ENCODE peak calls at places on chromosome 18, in eight cellular contexts. One of them, this sample, is unnamed.

GRCh38 chr18:47175283-47175894 is 775 bp downstream of the IER3IP1 start:
- DNase-seq in head of caudate nucleus: no peak
- DNase-seq in CD4-positive, alpha-beta memory T cell: no peak
- DNase-seq in KG1: no peak
- DNase-seq in left lung: no peak
- DNase-seq in activated CD4-positive, CD25-positive, alpha-beta regulatory T cell: no peak
- DNase-seq in HTR-8/SVneo: no peak
- DNase-seq in HCEC 1CT: no peak
- DNase-seq in this sample: no peak

GRCh38 chr18:51397347-51397962 is 200.0 kb upstream of the MEX3C start:
- DNase-seq in head of caudate nucleus: peak
- DNase-seq in CD4-positive, alpha-beta memory T cell: no peak
- DNase-seq in KG1: no peak
- DNase-seq in left lung: no peak
- DNase-seq in activated CD4-positive, CD25-positive, alpha-beta regulatory T cell: no peak
- DNase-seq in HTR-8/SVneo: no peak
- DNase-seq in HCEC 1CT: no peak
- DNase-seq in this sample: no peak

GRCh38 chr18:3794537-3795348 is 344.8 kb downstream of the TGIF1 start:
- DNase-seq in head of caudate nucleus: no peak
- DNase-seq in CD4-positive, alpha-beta memory T cell: no peak
- DNase-seq in KG1: no peak
- DNase-seq in left lung: no peak
- DNase-seq in activated CD4-positive, CD25-positive, alpha-beta regulatory T cell: no peak
- DNase-seq in HTR-8/SVneo: peak
- DNase-seq in HCEC 1CT: peak
- DNase-seq in this sample: no peak

GRCh38 chr18:35322486-35323258 is 21.5 kb downstream of the ZNF24 start:
- DNase-seq in head of caudate nucleus: no peak
- DNase-seq in CD4-positive, alpha-beta memory T cell: no peak
- DNase-seq in KG1: no peak
- DNase-seq in left lung: no peak
- DNase-seq in activated CD4-positive, CD25-positive, alpha-beta regulatory T cell: no peak
- DNase-seq in HTR-8/SVneo: no peak
- DNase-seq in HCEC 1CT: no peak
- DNase-seq in this sample: no peak

GRCh38 chr18:48159816-48160215 is 229.4 kb upstream of the SMAD2 start:
- DNase-seq in head of caudate nucleus: no peak
- DNase-seq in CD4-positive, alpha-beta memory T cell: no peak
- DNase-seq in KG1: no peak
- DNase-seq in left lung: no peak
- DNase-seq in activated CD4-positive, CD25-positive, alpha-beta regulatory T cell: no peak
- DNase-seq in HTR-8/SVneo: no peak
- DNase-seq in HCEC 1CT: no peak
- DNase-seq in this sample: no peak

GRCh38 chr18:73962251-73962650 is 185.4 kb downstream of the FBXO15 start:
- DNase-seq in head of caudate nucleus: no peak
- DNase-seq in CD4-positive, alpha-beta memory T cell: no peak
- DNase-seq in KG1: no peak
- DNase-seq in left lung: no peak
- DNase-seq in activated CD4-positive, CD25-positive, alpha-beta regulatory T cell: no peak
- DNase-seq in HTR-8/SVneo: no peak
- DNase-seq in HCEC 1CT: no peak
- DNase-seq in this sample: no peak

GRCh38 chr18:50207722-50208121 is 12.8 kb upstream of the MYO5B start:
- DNase-seq in head of caudate nucleus: no peak
- DNase-seq in CD4-positive, alpha-beta memory T cell: no peak
- DNase-seq in KG1: no peak
- DNase-seq in left lung: no peak
- DNase-seq in activated CD4-positive, CD25-positive, alpha-beta regulatory T cell: no peak
- DNase-seq in HTR-8/SVneo: no peak
- DNase-seq in HCEC 1CT: no peak
- DNase-seq in this sample: no peak

GRCh38 chr18:79245517-79246001 is 150.2 kb upstream of the NFATC1 start:
- DNase-seq in head of caudate nucleus: no peak
- DNase-seq in CD4-positive, alpha-beta memory T cell: peak
- DNase-seq in KG1: no peak
- DNase-seq in left lung: no peak
- DNase-seq in activated CD4-positive, CD25-positive, alpha-beta regulatory T cell: peak
- DNase-seq in HTR-8/SVneo: no peak
- DNase-seq in HCEC 1CT: no peak
- DNase-seq in this sample: peak

GRCh38 chr18:26864658-26865057 is 849 bp downstream of the AQP4 start:
- DNase-seq in head of caudate nucleus: no peak
- DNase-seq in CD4-positive, alpha-beta memory T cell: no peak
- DNase-seq in KG1: no peak
- DNase-seq in left lung: no peak
- DNase-seq in activated CD4-positive, CD25-positive, alpha-beta regulatory T cell: no peak
- DNase-seq in HTR-8/SVneo: no peak
- DNase-seq in HCEC 1CT: no peak
- DNase-seq in this sample: no peak

GRCh38 chr18:69580107-69580506 is 179.4 kb downstream of the DOK6 start:
- DNase-seq in head of caudate nucleus: no peak
- DNase-seq in CD4-positive, alpha-beta memory T cell: peak
- DNase-seq in KG1: no peak
- DNase-seq in left lung: no peak
- DNase-seq in activated CD4-positive, CD25-positive, alpha-beta regulatory T cell: no peak
- DNase-seq in HTR-8/SVneo: no peak
- DNase-seq in HCEC 1CT: no peak
- DNase-seq in this sample: no peak

GRCh38 chr18:13124411-13124810 is 94.1 kb upstream of the LDLRAD4 start:
- DNase-seq in head of caudate nucleus: peak
- DNase-seq in CD4-positive, alpha-beta memory T cell: no peak
- DNase-seq in KG1: no peak
- DNase-seq in left lung: no peak
- DNase-seq in activated CD4-positive, CD25-positive, alpha-beta regulatory T cell: no peak
- DNase-seq in HTR-8/SVneo: no peak
- DNase-seq in HCEC 1CT: no peak
- DNase-seq in this sample: no peak

GRCh38 chr18:13281406-13281805 is 62.8 kb downstream of the LDLRAD4 start:
- DNase-seq in head of caudate nucleus: no peak
- DNase-seq in CD4-positive, alpha-beta memory T cell: no peak
- DNase-seq in KG1: no peak
- DNase-seq in left lung: no peak
- DNase-seq in activated CD4-positive, CD25-positive, alpha-beta regulatory T cell: no peak
- DNase-seq in HTR-8/SVneo: no peak
- DNase-seq in HCEC 1CT: no peak
- DNase-seq in this sample: no peak

GRCh38 chr18:8930990-8931648 is 171.4 kb upstream of the NDUFV2 start:
- DNase-seq in head of caudate nucleus: no peak
- DNase-seq in CD4-positive, alpha-beta memory T cell: no peak
- DNase-seq in KG1: no peak
- DNase-seq in left lung: no peak
- DNase-seq in activated CD4-positive, CD25-positive, alpha-beta regulatory T cell: no peak
- DNase-seq in HTR-8/SVneo: no peak
- DNase-seq in HCEC 1CT: no peak
- DNase-seq in this sample: no peak

GRCh38 chr18:78571831-78572347 is 407.7 kb upstream of the SALL3 start:
- DNase-seq in head of caudate nucleus: no peak
- DNase-seq in CD4-positive, alpha-beta memory T cell: no peak
- DNase-seq in KG1: no peak
- DNase-seq in left lung: no peak
- DNase-seq in activated CD4-positive, CD25-positive, alpha-beta regulatory T cell: no peak
- DNase-seq in HTR-8/SVneo: no peak
- DNase-seq in HCEC 1CT: no peak
- DNase-seq in this sample: no peak

GRCh38 chr18:79531926-79532689 is 136.4 kb downstream of the NFATC1 start:
- DNase-seq in head of caudate nucleus: no peak
- DNase-seq in CD4-positive, alpha-beta memory T cell: no peak
- DNase-seq in KG1: no peak
- DNase-seq in left lung: peak
- DNase-seq in activated CD4-positive, CD25-positive, alpha-beta regulatory T cell: no peak
- DNase-seq in HTR-8/SVneo: no peak
- DNase-seq in HCEC 1CT: no peak
- DNase-seq in this sample: no peak

GRCh38 chr18:53534695-53535094 is 689.8 kb downstream of the MBD2 start:
- DNase-seq in head of caudate nucleus: peak
- DNase-seq in CD4-positive, alpha-beta memory T cell: no peak
- DNase-seq in KG1: no peak
- DNase-seq in left lung: no peak
- DNase-seq in activated CD4-positive, CD25-positive, alpha-beta regulatory T cell: no peak
- DNase-seq in HTR-8/SVneo: no peak
- DNase-seq in HCEC 1CT: no peak
- DNase-seq in this sample: no peak

GRCh38 chr18:21306368-21306767 is 64.3 kb downstream of the GREB1L start:
- DNase-seq in head of caudate nucleus: no peak
- DNase-seq in CD4-positive, alpha-beta memory T cell: no peak
- DNase-seq in KG1: no peak
- DNase-seq in left lung: no peak
- DNase-seq in activated CD4-positive, CD25-positive, alpha-beta regulatory T cell: no peak
- DNase-seq in HTR-8/SVneo: no peak
- DNase-seq in HCEC 1CT: no peak
- DNase-seq in this sample: no peak

GRCh38 chr18:12038082-12038660 is 55.5 kb upstream of the ANKRD62 start:
- DNase-seq in head of caudate nucleus: no peak
- DNase-seq in CD4-positive, alpha-beta memory T cell: no peak
- DNase-seq in KG1: no peak
- DNase-seq in left lung: no peak
- DNase-seq in activated CD4-positive, CD25-positive, alpha-beta regulatory T cell: no peak
- DNase-seq in HTR-8/SVneo: no peak
- DNase-seq in HCEC 1CT: no peak
- DNase-seq in this sample: no peak

GRCh38 chr18:9952633-9953416 is 39.0 kb downstream of the VAPA start:
- DNase-seq in head of caudate nucleus: no peak
- DNase-seq in CD4-positive, alpha-beta memory T cell: no peak
- DNase-seq in KG1: no peak
- DNase-seq in left lung: no peak
- DNase-seq in activated CD4-positive, CD25-positive, alpha-beta regulatory T cell: no peak
- DNase-seq in HTR-8/SVneo: no peak
- DNase-seq in HCEC 1CT: peak
- DNase-seq in this sample: no peak

GRCh38 chr18:47746615-47747014 is 183.8 kb downstream of the SMAD2 start:
- DNase-seq in head of caudate nucleus: no peak
- DNase-seq in CD4-positive, alpha-beta memory T cell: no peak
- DNase-seq in KG1: no peak
- DNase-seq in left lung: no peak
- DNase-seq in activated CD4-positive, CD25-positive, alpha-beta regulatory T cell: no peak
- DNase-seq in HTR-8/SVneo: no peak
- DNase-seq in HCEC 1CT: no peak
- DNase-seq in this sample: no peak

GRCh38 chr18:59520569-59520968 is 161.5 kb upstream of the LMAN1 start:
- DNase-seq in head of caudate nucleus: no peak
- DNase-seq in CD4-positive, alpha-beta memory T cell: no peak
- DNase-seq in KG1: no peak
- DNase-seq in left lung: no peak
- DNase-seq in activated CD4-positive, CD25-positive, alpha-beta regulatory T cell: no peak
- DNase-seq in HTR-8/SVneo: no peak
- DNase-seq in HCEC 1CT: no peak
- DNase-seq in this sample: no peak

GRCh38 chr18:23307567-23308295 is 145.4 kb upstream of the RIOK3 start:
- DNase-seq in head of caudate nucleus: no peak
- DNase-seq in CD4-positive, alpha-beta memory T cell: no peak
- DNase-seq in KG1: peak
- DNase-seq in left lung: no peak
- DNase-seq in activated CD4-positive, CD25-positive, alpha-beta regulatory T cell: no peak
- DNase-seq in HTR-8/SVneo: no peak
- DNase-seq in HCEC 1CT: peak
- DNase-seq in this sample: no peak

GRCh38 chr18:70368903-70369302 is 80.1 kb downstream of the SOCS6 start:
- DNase-seq in head of caudate nucleus: no peak
- DNase-seq in CD4-positive, alpha-beta memory T cell: no peak
- DNase-seq in KG1: no peak
- DNase-seq in left lung: no peak
- DNase-seq in activated CD4-positive, CD25-positive, alpha-beta regulatory T cell: no peak
- DNase-seq in HTR-8/SVneo: no peak
- DNase-seq in HCEC 1CT: peak
- DNase-seq in this sample: no peak

GRCh38 chr18:10995576-10995975 is 153.8 kb downstream of the PIEZO2 start:
- DNase-seq in head of caudate nucleus: no peak
- DNase-seq in CD4-positive, alpha-beta memory T cell: no peak
- DNase-seq in KG1: no peak
- DNase-seq in left lung: no peak
- DNase-seq in activated CD4-positive, CD25-positive, alpha-beta regulatory T cell: no peak
- DNase-seq in HTR-8/SVneo: no peak
- DNase-seq in HCEC 1CT: no peak
- DNase-seq in this sample: no peak

GRCh38 chr18:12934454-12935071 is 13.2 kb upstream of the SEH1L start:
- DNase-seq in head of caudate nucleus: peak
- DNase-seq in CD4-positive, alpha-beta memory T cell: peak
- DNase-seq in KG1: peak
- DNase-seq in left lung: peak
- DNase-seq in activated CD4-positive, CD25-positive, alpha-beta regulatory T cell: peak
- DNase-seq in HTR-8/SVneo: peak
- DNase-seq in HCEC 1CT: peak
- DNase-seq in this sample: peak

GRCh38 chr18:10182009-10182624 is 268.3 kb downstream of the VAPA start:
- DNase-seq in head of caudate nucleus: no peak
- DNase-seq in CD4-positive, alpha-beta memory T cell: no peak
- DNase-seq in KG1: no peak
- DNase-seq in left lung: no peak
- DNase-seq in activated CD4-positive, CD25-positive, alpha-beta regulatory T cell: no peak
- DNase-seq in HTR-8/SVneo: no peak
- DNase-seq in HCEC 1CT: no peak
- DNase-seq in this sample: no peak

GRCh38 chr18:46946656-46947282 is 29.4 kb downstream of the KATNAL2 start:
- DNase-seq in head of caudate nucleus: peak
- DNase-seq in CD4-positive, alpha-beta memory T cell: peak
- DNase-seq in KG1: no peak
- DNase-seq in left lung: peak
- DNase-seq in activated CD4-positive, CD25-positive, alpha-beta regulatory T cell: peak
- DNase-seq in HTR-8/SVneo: peak
- DNase-seq in HCEC 1CT: peak
- DNase-seq in this sample: no peak

GRCh38 chr18:26655614-26656400 is 107.5 kb upstream of the KCTD1 start:
- DNase-seq in head of caudate nucleus: peak
- DNase-seq in CD4-positive, alpha-beta memory T cell: no peak
- DNase-seq in KG1: no peak
- DNase-seq in left lung: peak
- DNase-seq in activated CD4-positive, CD25-positive, alpha-beta regulatory T cell: no peak
- DNase-seq in HTR-8/SVneo: peak
- DNase-seq in HCEC 1CT: peak
- DNase-seq in this sample: no peak

GRCh38 chr18:31046916-31047315 is 4.4 kb upstream of the DSC3 start:
- DNase-seq in head of caudate nucleus: no peak
- DNase-seq in CD4-positive, alpha-beta memory T cell: no peak
- DNase-seq in KG1: no peak
- DNase-seq in left lung: no peak
- DNase-seq in activated CD4-positive, CD25-positive, alpha-beta regulatory T cell: no peak
- DNase-seq in HTR-8/SVneo: no peak
- DNase-seq in HCEC 1CT: no peak
- DNase-seq in this sample: no peak

GRCh38 chr18:40066368-40066767 is 1888.7 kb upstream of the PIK3C3 start:
- DNase-seq in head of caudate nucleus: no peak
- DNase-seq in CD4-positive, alpha-beta memory T cell: no peak
- DNase-seq in KG1: no peak
- DNase-seq in left lung: no peak
- DNase-seq in activated CD4-positive, CD25-positive, alpha-beta regulatory T cell: no peak
- DNase-seq in HTR-8/SVneo: no peak
- DNase-seq in HCEC 1CT: no peak
- DNase-seq in this sample: no peak

GRCh38 chr18:3036108-3036507 is 23.2 kb upstream of the LPIN2 start:
- DNase-seq in head of caudate nucleus: no peak
- DNase-seq in CD4-positive, alpha-beta memory T cell: no peak
- DNase-seq in KG1: no peak
- DNase-seq in left lung: no peak
- DNase-seq in activated CD4-positive, CD25-positive, alpha-beta regulatory T cell: no peak
- DNase-seq in HTR-8/SVneo: no peak
- DNase-seq in HCEC 1CT: no peak
- DNase-seq in this sample: no peak

GRCh38 chr18:61989138-61989537 is 96.3 kb upstream of the RNF152 start:
- DNase-seq in head of caudate nucleus: no peak
- DNase-seq in CD4-positive, alpha-beta memory T cell: no peak
- DNase-seq in KG1: no peak
- DNase-seq in left lung: no peak
- DNase-seq in activated CD4-positive, CD25-positive, alpha-beta regulatory T cell: no peak
- DNase-seq in HTR-8/SVneo: no peak
- DNase-seq in HCEC 1CT: no peak
- DNase-seq in this sample: no peak

This sample was measured in effector CD4-positive, alpha-beta T cell.